ENCODE peak calls at places on chromosomes 16 and 17, in ten cellular contexts. G, A, T, R, D, E, Q, C, M and B are unnamed samples.

GRCh38 chr17:43595466-43595865 is 49.3 kb upstream of the ETV4 start:
- DNase-seq in G (no peak), A (no peak), T (no peak), R (no peak), D (no peak), E (no peak), Q (peak), C (no peak), M (no peak), B (no peak)

GRCh38 chr16:69107311-69107962 is 2.0 kb downstream of the HAS3 start:
- DNase-seq in G (peak), A (no peak), T (no peak), R (no peak), D (no peak), E (no peak), Q (peak), C (no peak), M (no peak), B (no peak)

GRCh38 chr17:48023408-48024148 is 14.0 kb downstream of the COPZ2 start:
- DNase-seq in G (peak), A (no peak), T (peak), R (peak), D (peak), E (peak), Q (peak), C (peak), M (no peak), B (peak)

GRCh38 chr17:29119265-29119664 is 60.9 kb downstream of the MYO18A start:
- DNase-seq in G (no peak), A (no peak), T (no peak), R (no peak), D (no peak), E (no peak), Q (no peak), C (no peak), M (no peak), B (no peak)

GRCh38 chr16:80197790-80198201 is 343.0 kb upstream of the DYNLRB2 start:
- DNase-seq in G (no peak), A (no peak), T (no peak), R (no peak), D (peak), E (peak), Q (peak), C (peak), M (no peak), B (no peak)

GRCh38 chr17:19270347-19270950 is 33.3 kb downstream of the EPN2 start:
- DNase-seq in G (no peak), A (no peak), T (no peak), R (no peak), D (no peak), E (no peak), Q (no peak), C (no peak), M (no peak), B (no peak)

GRCh38 chr16:74745109-74745615 is 29.5 kb downstream of the FA2H start:
- DNase-seq in G (no peak), A (no peak), T (no peak), R (no peak), D (no peak), E (no peak), Q (no peak), C (no peak), M (no peak), B (no peak)

GRCh38 chr17:13671771-13672170 is 70.0 kb upstream of the HS3ST3A1 start:
- DNase-seq in G (no peak), A (no peak), T (no peak), R (peak), D (no peak), E (no peak), Q (peak), C (no peak), M (peak), B (no peak)

GRCh38 chr17:78766225-78766624 is 15.8 kb downstream of the CYTH1 start:
- DNase-seq in G (no peak), A (no peak), T (no peak), R (no peak), D (no peak), E (no peak), Q (peak), C (no peak), M (no peak), B (no peak)

GRCh38 chr17:79658811-79659207 is 48.0 kb upstream of the RBFOX3 start:
- DNase-seq in G (peak), A (no peak), T (no peak), R (peak), D (peak), E (peak), Q (no peak), C (no peak), M (no peak), B (peak)

GRCh38 chr16:4370151-4370550 is 1.5 kb upstream of the VASN start:
- DNase-seq in G (no peak), A (no peak), T (no peak), R (no peak), D (no peak), E (no peak), Q (no peak), C (no peak), M (no peak), B (no peak)

GRCh38 chr17:36598951-36599401 is 2.4 kb upstream of the MRM1 start:
- DNase-seq in G (no peak), A (no peak), T (no peak), R (peak), D (no peak), E (no peak), Q (no peak), C (no peak), M (no peak), B (no peak)

GRCh38 chr17:66716236-66717026 is 118.5 kb upstream of the CACNG5 start:
- DNase-seq in G (no peak), A (no peak), T (peak), R (peak), D (no peak), E (no peak), Q (no peak), C (no peak), M (no peak), B (peak)

GRCh38 chr17:3551189-3551588 is 6.4 kb downstream of the TRPV3 start:
- DNase-seq in G (no peak), A (no peak), T (no peak), R (no peak), D (no peak), E (no peak), Q (no peak), C (no peak), M (no peak), B (no peak)

GRCh38 chr16:51556694-51557327 is 405.7 kb upstream of the SALL1 start:
- DNase-seq in G (no peak), A (no peak), T (no peak), R (no peak), D (peak), E (peak), Q (peak), C (peak), M (no peak), B (peak)